ENCODE peak calls at places on chromosome 1, in seven cellular contexts. B, C, N, J, L, I and W are unnamed samples.

GRCh38 chr1:201365251-201365650 is 12.2 kb downstream of the TNNT2 start:
- DNase-seq in B (no peak), C (no peak), N (no peak), J (no peak), L (no peak), I (no peak), W (no peak)

GRCh38 chr1:93676424-93676823 is 5.2 kb downstream of the BCAR3 start:
- DNase-seq in B (no peak), C (no peak), N (no peak), J (no peak), L (no peak), I (peak; percentile 25), W (no peak)

GRCh38 chr1:7429290-7429689 is 341.8 kb upstream of the VAMP3 start:
- DNase-seq in B (no peak), C (no peak), N (no peak), J (no peak), L (no peak), I (no peak), W (no peak)

GRCh38 chr1:1391225-1391624 is 7.9 kb downstream of the CCNL2 start:
- DNase-seq in B (no peak), C (no peak), N (no peak), J (no peak), L (no peak), I (no peak), W (no peak)

GRCh38 chr1:101140041-101140718 is 96.6 kb upstream of the S1PR1 start:
- DNase-seq in B (no peak), C (no peak), N (no peak), J (no peak), L (no peak), I (no peak), W (no peak)

GRCh38 chr1:169312084-169312954 is 55.3 kb downstream of the NME7 start:
- DNase-seq in B (no peak), C (no peak), N (no peak), J (no peak), L (peak; percentile 44), I (peak; percentile 97), W (no peak)

GRCh38 chr1:151251656-151252470 is 2.7 kb upstream of the PSMD4 start:
- DNase-seq in B (peak; percentile 31), C (peak; percentile 40), N (peak; percentile 66), J (no peak), L (peak; percentile 79), I (peak; percentile 90), W (peak; percentile 51)

GRCh38 chr1:25715888-25716287 is 84.1 kb upstream of the SELENON start:
- DNase-seq in B (no peak), C (no peak), N (no peak), J (no peak), L (no peak), I (peak; percentile 32), W (no peak)

GRCh38 chr1:115771847-115772457 is 3.4 kb upstream of the CASQ2 start:
- DNase-seq in B (peak; percentile 75), C (peak; percentile 20), N (peak; percentile 64), J (peak; percentile 42), L (peak; percentile 19), I (peak; percentile 87), W (peak; percentile 23)

GRCh38 chr1:184567648-184568047 is 180.8 kb downstream of the C1orf21 start:
- DNase-seq in B (no peak), C (no peak), N (no peak), J (no peak), L (no peak), I (peak; percentile 3), W (no peak)

GRCh38 chr1:33295023-33295422 is 25.9 kb downstream of the A3GALT2 start:
- DNase-seq in B (no peak), C (no peak), N (no peak), J (no peak), L (no peak), I (no peak), W (no peak)

GRCh38 chr1:163361123-163361934 is 39.6 kb downstream of the NUF2 start:
- DNase-seq in B (peak; percentile 8), C (no peak), N (no peak), J (no peak), L (peak; percentile 11), I (peak; percentile 41), W (peak; percentile 3)

GRCh38 chr1:13623021-13623637 is 39.5 kb downstream of the PDPN start:
- DNase-seq in B (no peak), C (no peak), N (no peak), J (no peak), L (no peak), I (no peak), W (no peak)

GRCh38 chr1:44505210-44505993 is 100.3 kb downstream of the RNF220 start:
- DNase-seq in B (no peak), C (no peak), N (no peak), J (peak; percentile 37), L (no peak), I (no peak), W (no peak)

GRCh38 chr1:232557661-232558260 is 72.2 kb downstream of the SIPA1L2 start:
- DNase-seq in B (no peak), C (no peak), N (no peak), J (no peak), L (no peak), I (no peak), W (no peak)

GRCh38 chr1:15731735-15732685 is 4.0 kb upstream of the SLC25A34 start:
- DNase-seq in B (no peak), C (no peak), N (no peak), J (no peak), L (no peak), I (no peak), W (no peak)

GRCh38 chr1:205593532-205593931 is 38.3 kb downstream of the ELK4 start:
- DNase-seq in B (no peak), C (no peak), N (no peak), J (no peak), L (no peak), I (no peak), W (no peak)

GRCh38 chr1:172670791-172671190 is 11.9 kb downstream of the FASLG start:
- DNase-seq in B (no peak), C (no peak), N (no peak), J (no peak), L (peak; percentile 46), I (no peak), W (no peak)

GRCh38 chr1:115669002-115669673 is 27.4 kb downstream of the VANGL1 start:
- DNase-seq in B (no peak), C (no peak), N (no peak), J (no peak), L (no peak), I (peak; percentile 93), W (no peak)

GRCh38 chr1:154856544-154856943 is 13.5 kb downstream of the KCNN3 start:
- DNase-seq in B (no peak), C (no peak), N (no peak), J (no peak), L (peak; percentile 45), I (no peak), W (no peak)

GRCh38 chr1:50735443-50735842 is 224.6 kb downstream of the FAF1 start:
- DNase-seq in B (no peak), C (no peak), N (no peak), J (no peak), L (no peak), I (peak; percentile 52), W (no peak)

GRCh38 chr1:205849619-205850355 is at the start of gene PM20D1:
- DNase-seq in B (peak; percentile 44), C (peak; percentile 21), N (peak; percentile 75), J (peak; percentile 24), L (peak; percentile 89), I (no peak), W (peak; percentile 35)

GRCh38 chr1:40102896-40103295 is 5.8 kb upstream of the PPT1 start:
- DNase-seq in B (no peak), C (no peak), N (no peak), J (no peak), L (no peak), I (no peak), W (no peak)

GRCh38 chr1:206021008-206021795 is 2.5 kb downstream of the CTSE start:
- DNase-seq in B (no peak), C (no peak), N (no peak), J (no peak), L (no peak), I (no peak), W (no peak)

GRCh38 chr1:231039161-231040018 is 664 bp downstream of the FAM89A start:
- DNase-seq in B (peak; percentile 32), C (no peak), N (no peak), J (no peak), L (peak; percentile 63), I (peak; percentile 40), W (no peak)

GRCh38 chr1:201205036-201205435 is 14.4 kb downstream of the IGFN1 start:
- DNase-seq in B (no peak), C (no peak), N (no peak), J (no peak), L (no peak), I (no peak), W (no peak)

GRCh38 chr1:185585770-185586169 is 148.4 kb upstream of the HMCN1 start:
- DNase-seq in B (no peak), C (no peak), N (no peak), J (no peak), L (no peak), I (no peak), W (no peak)